ENCODE peak calls at places on chromosomes 5 and 9, in five cellular contexts. One of them, this sample, is unnamed.

GRCh38 chr5:146042628-146043279 is 62.6 kb downstream of the PLAC8L1 start:
- DNase-seq in activated CD8-positive, alpha-beta T cell treated with anti-CD3 and anti-CD28 coated beads for 36 hours: no peak
- DNase-seq in fibroblast of mammary gland: peak; percentile 28
- DNase-seq in stimulated activated CD8-positive, alpha-beta memory T cell treated with anti-CD3 and anti-CD28 coated beads, Interleukin-4, amount 100 ng/mL, for 1 hour: no peak
- DNase-seq in H4: peak; percentile 84
- DNase-seq in this sample: no peak

GRCh38 chr5:168721966-168722365 is 142.8 kb upstream of the PANK3 start:
- DNase-seq in activated CD8-positive, alpha-beta T cell treated with anti-CD3 and anti-CD28 coated beads for 36 hours: no peak
- DNase-seq in fibroblast of mammary gland: no peak
- DNase-seq in stimulated activated CD8-positive, alpha-beta memory T cell treated with anti-CD3 and anti-CD28 coated beads, Interleukin-4, amount 100 ng/mL, for 1 hour: no peak
- DNase-seq in H4: no peak
- DNase-seq in this sample: no peak

GRCh38 chr5:11777096-11777495 is 127.2 kb downstream of the CTNND2 start:
- DNase-seq in activated CD8-positive, alpha-beta T cell treated with anti-CD3 and anti-CD28 coated beads for 36 hours: no peak
- DNase-seq in fibroblast of mammary gland: no peak
- DNase-seq in stimulated activated CD8-positive, alpha-beta memory T cell treated with anti-CD3 and anti-CD28 coated beads, Interleukin-4, amount 100 ng/mL, for 1 hour: no peak
- DNase-seq in H4: no peak
- DNase-seq in this sample: no peak

GRCh38 chr5:90871356-90871755 is 312.8 kb downstream of the ADGRV1 start:
- DNase-seq in activated CD8-positive, alpha-beta T cell treated with anti-CD3 and anti-CD28 coated beads for 36 hours: no peak
- DNase-seq in fibroblast of mammary gland: no peak
- DNase-seq in stimulated activated CD8-positive, alpha-beta memory T cell treated with anti-CD3 and anti-CD28 coated beads, Interleukin-4, amount 100 ng/mL, for 1 hour: no peak
- DNase-seq in H4: no peak
- DNase-seq in this sample: no peak

GRCh38 chr5:168770996-168771395 is 191.8 kb upstream of the PANK3 start:
- DNase-seq in activated CD8-positive, alpha-beta T cell treated with anti-CD3 and anti-CD28 coated beads for 36 hours: no peak
- DNase-seq in fibroblast of mammary gland: no peak
- DNase-seq in stimulated activated CD8-positive, alpha-beta memory T cell treated with anti-CD3 and anti-CD28 coated beads, Interleukin-4, amount 100 ng/mL, for 1 hour: no peak
- DNase-seq in H4: no peak
- DNase-seq in this sample: no peak

GRCh38 chr9:70530716-70531115 is 116.3 kb upstream of the KLF9 start:
- DNase-seq in activated CD8-positive, alpha-beta T cell treated with anti-CD3 and anti-CD28 coated beads for 36 hours: no peak
- DNase-seq in fibroblast of mammary gland: no peak
- DNase-seq in stimulated activated CD8-positive, alpha-beta memory T cell treated with anti-CD3 and anti-CD28 coated beads, Interleukin-4, amount 100 ng/mL, for 1 hour: no peak
- DNase-seq in H4: no peak
- DNase-seq in this sample: no peak

GRCh38 chr5:78641060-78641474 is 7.5 kb downstream of the LHFPL2 start:
- DNase-seq in activated CD8-positive, alpha-beta T cell treated with anti-CD3 and anti-CD28 coated beads for 36 hours: no peak
- DNase-seq in fibroblast of mammary gland: peak; percentile 22
- DNase-seq in stimulated activated CD8-positive, alpha-beta memory T cell treated with anti-CD3 and anti-CD28 coated beads, Interleukin-4, amount 100 ng/mL, for 1 hour: no peak
- DNase-seq in H4: no peak
- DNase-seq in this sample: no peak

GRCh38 chr9:81113408-81114124 is 575.8 kb downstream of the TLE1 start:
- DNase-seq in activated CD8-positive, alpha-beta T cell treated with anti-CD3 and anti-CD28 coated beads for 36 hours: no peak
- DNase-seq in fibroblast of mammary gland: no peak
- DNase-seq in stimulated activated CD8-positive, alpha-beta memory T cell treated with anti-CD3 and anti-CD28 coated beads, Interleukin-4, amount 100 ng/mL, for 1 hour: no peak
- DNase-seq in H4: no peak
- DNase-seq in this sample: no peak

GRCh38 chr5:139812836-139813805 is 17.5 kb downstream of the PSD2 start:
- DNase-seq in activated CD8-positive, alpha-beta T cell treated with anti-CD3 and anti-CD28 coated beads for 36 hours: no peak
- DNase-seq in fibroblast of mammary gland: no peak
- DNase-seq in stimulated activated CD8-positive, alpha-beta memory T cell treated with anti-CD3 and anti-CD28 coated beads, Interleukin-4, amount 100 ng/mL, for 1 hour: no peak
- DNase-seq in H4: no peak
- DNase-seq in this sample: no peak

GRCh38 chr5:102314328-102314727 is 18.2 kb upstream of the SLCO4C1 start:
- DNase-seq in activated CD8-positive, alpha-beta T cell treated with anti-CD3 and anti-CD28 coated beads for 36 hours: no peak
- DNase-seq in fibroblast of mammary gland: no peak
- DNase-seq in stimulated activated CD8-positive, alpha-beta memory T cell treated with anti-CD3 and anti-CD28 coated beads, Interleukin-4, amount 100 ng/mL, for 1 hour: no peak
- DNase-seq in H4: no peak
- DNase-seq in this sample: no peak

GRCh38 chr5:59840200-59840601 is 53.3 kb downstream of the PDE4D start:
- DNase-seq in activated CD8-positive, alpha-beta T cell treated with anti-CD3 and anti-CD28 coated beads for 36 hours: no peak
- DNase-seq in fibroblast of mammary gland: peak; percentile 36
- DNase-seq in stimulated activated CD8-positive, alpha-beta memory T cell treated with anti-CD3 and anti-CD28 coated beads, Interleukin-4, amount 100 ng/mL, for 1 hour: no peak
- DNase-seq in H4: peak; percentile 79
- DNase-seq in this sample: no peak

GRCh38 chr5:124546643-124547042 is 199.8 kb downstream of the ZNF608 start:
- DNase-seq in activated CD8-positive, alpha-beta T cell treated with anti-CD3 and anti-CD28 coated beads for 36 hours: no peak
- DNase-seq in fibroblast of mammary gland: peak; percentile 33
- DNase-seq in stimulated activated CD8-positive, alpha-beta memory T cell treated with anti-CD3 and anti-CD28 coated beads, Interleukin-4, amount 100 ng/mL, for 1 hour: no peak
- DNase-seq in H4: no peak
- DNase-seq in this sample: no peak

GRCh38 chr5:83470920-83471404 is 582 bp upstream of the VCAN start:
- DNase-seq in activated CD8-positive, alpha-beta T cell treated with anti-CD3 and anti-CD28 coated beads for 36 hours: no peak
- DNase-seq in fibroblast of mammary gland: no peak
- DNase-seq in stimulated activated CD8-positive, alpha-beta memory T cell treated with anti-CD3 and anti-CD28 coated beads, Interleukin-4, amount 100 ng/mL, for 1 hour: no peak
- DNase-seq in H4: no peak
- DNase-seq in this sample: no peak

GRCh38 chr9:82466616-82467251 is 478.2 kb downstream of the SPATA31D1 start:
- DNase-seq in activated CD8-positive, alpha-beta T cell treated with anti-CD3 and anti-CD28 coated beads for 36 hours: no peak
- DNase-seq in fibroblast of mammary gland: peak; percentile 20
- DNase-seq in stimulated activated CD8-positive, alpha-beta memory T cell treated with anti-CD3 and anti-CD28 coated beads, Interleukin-4, amount 100 ng/mL, for 1 hour: no peak
- DNase-seq in H4: peak; percentile 4
- DNase-seq in this sample: no peak

GRCh38 chr9:126337690-126338426 is 11.2 kb downstream of the MVB12B start:
- DNase-seq in activated CD8-positive, alpha-beta T cell treated with anti-CD3 and anti-CD28 coated beads for 36 hours: no peak
- DNase-seq in fibroblast of mammary gland: no peak
- DNase-seq in stimulated activated CD8-positive, alpha-beta memory T cell treated with anti-CD3 and anti-CD28 coated beads, Interleukin-4, amount 100 ng/mL, for 1 hour: no peak
- DNase-seq in H4: no peak
- DNase-seq in this sample: no peak

GRCh38 chr5:171432581-171433351 is 13.3 kb downstream of the FGF18 start:
- DNase-seq in activated CD8-positive, alpha-beta T cell treated with anti-CD3 and anti-CD28 coated beads for 36 hours: no peak
- DNase-seq in fibroblast of mammary gland: no peak
- DNase-seq in stimulated activated CD8-positive, alpha-beta memory T cell treated with anti-CD3 and anti-CD28 coated beads, Interleukin-4, amount 100 ng/mL, for 1 hour: no peak
- DNase-seq in H4: no peak
- DNase-seq in this sample: no peak

GRCh38 chr9:17571825-17572224 is 7.0 kb upstream of the SH3GL2 start:
- DNase-seq in activated CD8-positive, alpha-beta T cell treated with anti-CD3 and anti-CD28 coated beads for 36 hours: no peak
- DNase-seq in fibroblast of mammary gland: no peak
- DNase-seq in stimulated activated CD8-positive, alpha-beta memory T cell treated with anti-CD3 and anti-CD28 coated beads, Interleukin-4, amount 100 ng/mL, for 1 hour: no peak
- DNase-seq in H4: no peak
- DNase-seq in this sample: no peak

GRCh38 chr9:87812375-87813118 is 70.1 kb upstream of the SPATA31E1 start:
- DNase-seq in activated CD8-positive, alpha-beta T cell treated with anti-CD3 and anti-CD28 coated beads for 36 hours: peak; percentile 47
- DNase-seq in fibroblast of mammary gland: peak; percentile 89
- DNase-seq in stimulated activated CD8-positive, alpha-beta memory T cell treated with anti-CD3 and anti-CD28 coated beads, Interleukin-4, amount 100 ng/mL, for 1 hour: no peak
- DNase-seq in H4: no peak
- DNase-seq in this sample: no peak

GRCh38 chr5:14272548-14273205 is 129.5 kb downstream of the TRIO start:
- DNase-seq in activated CD8-positive, alpha-beta T cell treated with anti-CD3 and anti-CD28 coated beads for 36 hours: no peak
- DNase-seq in fibroblast of mammary gland: peak; percentile 32
- DNase-seq in stimulated activated CD8-positive, alpha-beta memory T cell treated with anti-CD3 and anti-CD28 coated beads, Interleukin-4, amount 100 ng/mL, for 1 hour: no peak
- DNase-seq in H4: no peak
- DNase-seq in this sample: no peak

GRCh38 chr9:131530546-131530929 is 525 bp downstream of the UCK1 start:
- DNase-seq in activated CD8-positive, alpha-beta T cell treated with anti-CD3 and anti-CD28 coated beads for 36 hours: peak; percentile 39
- DNase-seq in fibroblast of mammary gland: peak; percentile 18
- DNase-seq in stimulated activated CD8-positive, alpha-beta memory T cell treated with anti-CD3 and anti-CD28 coated beads, Interleukin-4, amount 100 ng/mL, for 1 hour: no peak
- DNase-seq in H4: no peak
- DNase-seq in this sample: no peak

GRCh38 chr5:473344-474192 is 30.6 kb downstream of the EXOC3 start:
- DNase-seq in activated CD8-positive, alpha-beta T cell treated with anti-CD3 and anti-CD28 coated beads for 36 hours: peak; percentile 47
- DNase-seq in fibroblast of mammary gland: peak; percentile 17
- DNase-seq in stimulated activated CD8-positive, alpha-beta memory T cell treated with anti-CD3 and anti-CD28 coated beads, Interleukin-4, amount 100 ng/mL, for 1 hour: no peak
- DNase-seq in H4: no peak
- DNase-seq in this sample: no peak

GRCh38 chr5:176800024-176800423 is 10.3 kb upstream of the UNC5A start:
- DNase-seq in activated CD8-positive, alpha-beta T cell treated with anti-CD3 and anti-CD28 coated beads for 36 hours: no peak
- DNase-seq in fibroblast of mammary gland: no peak
- DNase-seq in stimulated activated CD8-positive, alpha-beta memory T cell treated with anti-CD3 and anti-CD28 coated beads, Interleukin-4, amount 100 ng/mL, for 1 hour: no peak
- DNase-seq in H4: no peak
- DNase-seq in this sample: no peak

GRCh38 chr9:97548819-97549540 is 47.5 kb downstream of the TMOD1 start:
- DNase-seq in activated CD8-positive, alpha-beta T cell treated with anti-CD3 and anti-CD28 coated beads for 36 hours: no peak
- DNase-seq in fibroblast of mammary gland: no peak
- DNase-seq in stimulated activated CD8-positive, alpha-beta memory T cell treated with anti-CD3 and anti-CD28 coated beads, Interleukin-4, amount 100 ng/mL, for 1 hour: no peak
- DNase-seq in H4: no peak
- DNase-seq in this sample: no peak

GRCh38 chr5:1421521-1422341 is 23.5 kb downstream of the SLC6A3 start:
- DNase-seq in activated CD8-positive, alpha-beta T cell treated with anti-CD3 and anti-CD28 coated beads for 36 hours: no peak
- DNase-seq in fibroblast of mammary gland: no peak
- DNase-seq in stimulated activated CD8-positive, alpha-beta memory T cell treated with anti-CD3 and anti-CD28 coated beads, Interleukin-4, amount 100 ng/mL, for 1 hour: no peak
- DNase-seq in H4: no peak
- DNase-seq in this sample: no peak

GRCh38 chr9:88476491-88477271 is 58.3 kb upstream of the NXNL2 start:
- DNase-seq in activated CD8-positive, alpha-beta T cell treated with anti-CD3 and anti-CD28 coated beads for 36 hours: no peak
- DNase-seq in fibroblast of mammary gland: peak; percentile 28
- DNase-seq in stimulated activated CD8-positive, alpha-beta memory T cell treated with anti-CD3 and anti-CD28 coated beads, Interleukin-4, amount 100 ng/mL, for 1 hour: no peak
- DNase-seq in H4: peak; percentile 69
- DNase-seq in this sample: no peak

GRCh38 chr5:142109356-142110045 is 922 bp downstream of the NDFIP1 start:
- DNase-seq in activated CD8-positive, alpha-beta T cell treated with anti-CD3 and anti-CD28 coated beads for 36 hours: peak; percentile 69
- DNase-seq in fibroblast of mammary gland: peak; percentile 29
- DNase-seq in stimulated activated CD8-positive, alpha-beta memory T cell treated with anti-CD3 and anti-CD28 coated beads, Interleukin-4, amount 100 ng/mL, for 1 hour: no peak
- DNase-seq in H4: no peak
- DNase-seq in this sample: peak; percentile 21

GRCh38 chr5:134055015-134055414 is 50.2 kb upstream of the VDAC1 start:
- DNase-seq in activated CD8-positive, alpha-beta T cell treated with anti-CD3 and anti-CD28 coated beads for 36 hours: no peak
- DNase-seq in fibroblast of mammary gland: no peak
- DNase-seq in stimulated activated CD8-positive, alpha-beta memory T cell treated with anti-CD3 and anti-CD28 coated beads, Interleukin-4, amount 100 ng/mL, for 1 hour: no peak
- DNase-seq in H4: no peak
- DNase-seq in this sample: no peak

GRCh38 chr9:108478431-108478837 is 377.4 kb downstream of the ACTL7B start:
- DNase-seq in activated CD8-positive, alpha-beta T cell treated with anti-CD3 and anti-CD28 coated beads for 36 hours: no peak
- DNase-seq in fibroblast of mammary gland: peak; percentile 99
- DNase-seq in stimulated activated CD8-positive, alpha-beta memory T cell treated with anti-CD3 and anti-CD28 coated beads, Interleukin-4, amount 100 ng/mL, for 1 hour: no peak
- DNase-seq in H4: no peak
- DNase-seq in this sample: no peak

GRCh38 chr9:87157366-87158031 is 210.2 kb upstream of the GAS1 start:
- DNase-seq in activated CD8-positive, alpha-beta T cell treated with anti-CD3 and anti-CD28 coated beads for 36 hours: no peak
- DNase-seq in fibroblast of mammary gland: no peak
- DNase-seq in stimulated activated CD8-positive, alpha-beta memory T cell treated with anti-CD3 and anti-CD28 coated beads, Interleukin-4, amount 100 ng/mL, for 1 hour: no peak
- DNase-seq in H4: no peak
- DNase-seq in this sample: no peak

GRCh38 chr5:178398856-178399722 is 166.5 kb upstream of the PHYKPL start:
- DNase-seq in activated CD8-positive, alpha-beta T cell treated with anti-CD3 and anti-CD28 coated beads for 36 hours: no peak
- DNase-seq in fibroblast of mammary gland: no peak
- DNase-seq in stimulated activated CD8-positive, alpha-beta memory T cell treated with anti-CD3 and anti-CD28 coated beads, Interleukin-4, amount 100 ng/mL, for 1 hour: no peak
- DNase-seq in H4: no peak
- DNase-seq in this sample: no peak

GRCh38 chr5:75361310-75361709 is 24.3 kb downstream of the HMGCR start:
- DNase-seq in activated CD8-positive, alpha-beta T cell treated with anti-CD3 and anti-CD28 coated beads for 36 hours: no peak
- DNase-seq in fibroblast of mammary gland: no peak
- DNase-seq in stimulated activated CD8-positive, alpha-beta memory T cell treated with anti-CD3 and anti-CD28 coated beads, Interleukin-4, amount 100 ng/mL, for 1 hour: no peak
- DNase-seq in H4: no peak
- DNase-seq in this sample: no peak